ENCODE peak calls at places on chromosome 2, in eight cellular contexts. One of them, this sample, is unnamed.

GRCh38 chr2:219352448-219353023 is 20.0 kb upstream of the RESP18 start:
- DNase-seq in GM19239: peak
- DNase-seq in kidney glomerular epithelial cell: peak
- DNase-seq in NCI-H1092 treated with DMSO at 0.1 percent for 48 hours: peak
- DNase-seq in smooth muscle cell of the brain vasculature: peak
- DNase-seq in AG04449: no peak
- DNase-seq in endodermal cell: peak
- DNase-seq in hepatic stellate cell: peak
- DNase-seq in this sample: peak

GRCh38 chr2:48673581-48673980 is 55.9 kb downstream of the GTF2A1L start:
- DNase-seq in endodermal cell: no peak
- DNase-seq in NCI-H1092 treated with DMSO at 0.1 percent for 48 hours: no peak
- DNase-seq in hepatic stellate cell: no peak
- DNase-seq in smooth muscle cell of the brain vasculature: no peak
- DNase-seq in GM19239: no peak
- DNase-seq in AG04449: no peak
- DNase-seq in kidney glomerular epithelial cell: no peak
- DNase-seq in this sample: no peak

GRCh38 chr2:127857494-127857818 is 499 bp downstream of the POLR2D start:
- DNase-seq in smooth muscle cell of the brain vasculature: no peak
- DNase-seq in hepatic stellate cell: no peak
- DNase-seq in kidney glomerular epithelial cell: no peak
- DNase-seq in endodermal cell: peak
- DNase-seq in NCI-H1092 treated with DMSO at 0.1 percent for 48 hours: peak
- DNase-seq in GM19239: no peak
- DNase-seq in AG04449: no peak
- DNase-seq in this sample: no peak

GRCh38 chr2:95344208-95344570 is 47.0 kb downstream of the KCNIP3 start:
- DNase-seq in kidney glomerular epithelial cell: no peak
- DNase-seq in AG04449: no peak
- DNase-seq in GM19239: no peak
- DNase-seq in NCI-H1092 treated with DMSO at 0.1 percent for 48 hours: no peak
- DNase-seq in hepatic stellate cell: no peak
- DNase-seq in endodermal cell: peak
- DNase-seq in smooth muscle cell of the brain vasculature: no peak
- DNase-seq in this sample: no peak

GRCh38 chr2:197878792-197879191 is 74.4 kb downstream of the PLCL1 start:
- DNase-seq in smooth muscle cell of the brain vasculature: no peak
- DNase-seq in GM19239: no peak
- DNase-seq in hepatic stellate cell: no peak
- DNase-seq in NCI-H1092 treated with DMSO at 0.1 percent for 48 hours: no peak
- DNase-seq in AG04449: no peak
- DNase-seq in endodermal cell: peak
- DNase-seq in kidney glomerular epithelial cell: no peak
- DNase-seq in this sample: no peak

GRCh38 chr2:39099820-39100728 is 20.8 kb downstream of the SOS1 start:
- DNase-seq in hepatic stellate cell: no peak
- DNase-seq in kidney glomerular epithelial cell: no peak
- DNase-seq in NCI-H1092 treated with DMSO at 0.1 percent for 48 hours: no peak
- DNase-seq in AG04449: no peak
- DNase-seq in smooth muscle cell of the brain vasculature: no peak
- DNase-seq in endodermal cell: no peak
- DNase-seq in GM19239: no peak
- DNase-seq in this sample: no peak

GRCh38 chr2:221546505-221547225 is 25.4 kb downstream of the EPHA4 start:
- DNase-seq in endodermal cell: no peak
- DNase-seq in NCI-H1092 treated with DMSO at 0.1 percent for 48 hours: no peak
- DNase-seq in AG04449: no peak
- DNase-seq in kidney glomerular epithelial cell: no peak
- DNase-seq in hepatic stellate cell: no peak
- DNase-seq in smooth muscle cell of the brain vasculature: no peak
- DNase-seq in GM19239: no peak
- DNase-seq in this sample: no peak

GRCh38 chr2:143574069-143574468 is 444.9 kb downstream of the ARHGAP15 start:
- DNase-seq in smooth muscle cell of the brain vasculature: no peak
- DNase-seq in hepatic stellate cell: no peak
- DNase-seq in GM19239: no peak
- DNase-seq in kidney glomerular epithelial cell: no peak
- DNase-seq in endodermal cell: no peak
- DNase-seq in AG04449: no peak
- DNase-seq in NCI-H1092 treated with DMSO at 0.1 percent for 48 hours: no peak
- DNase-seq in this sample: no peak

GRCh38 chr2:46067501-46068292 is 229.5 kb upstream of the EPAS1 start:
- DNase-seq in endodermal cell: peak
- DNase-seq in smooth muscle cell of the brain vasculature: no peak
- DNase-seq in NCI-H1092 treated with DMSO at 0.1 percent for 48 hours: no peak
- DNase-seq in GM19239: no peak
- DNase-seq in hepatic stellate cell: peak
- DNase-seq in AG04449: peak
- DNase-seq in kidney glomerular epithelial cell: peak
- DNase-seq in this sample: no peak

GRCh38 chr2:96427917-96428316 is 77.2 kb downstream of the NEURL3 start:
- DNase-seq in kidney glomerular epithelial cell: peak
- DNase-seq in GM19239: no peak
- DNase-seq in NCI-H1092 treated with DMSO at 0.1 percent for 48 hours: no peak
- DNase-seq in hepatic stellate cell: no peak
- DNase-seq in smooth muscle cell of the brain vasculature: no peak
- DNase-seq in endodermal cell: peak
- DNase-seq in AG04449: peak
- DNase-seq in this sample: no peak

GRCh38 chr2:15582153-15582552 is 9.5 kb upstream of the DDX1 start:
- DNase-seq in endodermal cell: no peak
- DNase-seq in NCI-H1092 treated with DMSO at 0.1 percent for 48 hours: no peak
- DNase-seq in GM19239: no peak
- DNase-seq in AG04449: no peak
- DNase-seq in smooth muscle cell of the brain vasculature: no peak
- DNase-seq in kidney glomerular epithelial cell: no peak
- DNase-seq in hepatic stellate cell: no peak
- DNase-seq in this sample: no peak

GRCh38 chr2:224565452-224566035 is 19.6 kb downstream of the CUL3 start:
- DNase-seq in NCI-H1092 treated with DMSO at 0.1 percent for 48 hours: no peak
- DNase-seq in hepatic stellate cell: no peak
- DNase-seq in AG04449: no peak
- DNase-seq in smooth muscle cell of the brain vasculature: no peak
- DNase-seq in endodermal cell: no peak
- DNase-seq in GM19239: no peak
- DNase-seq in kidney glomerular epithelial cell: no peak
- DNase-seq in this sample: no peak

GRCh38 chr2:61463769-61464475 is 7.0 kb downstream of the USP34 start:
- DNase-seq in hepatic stellate cell: no peak
- DNase-seq in GM19239: no peak
- DNase-seq in kidney glomerular epithelial cell: no peak
- DNase-seq in endodermal cell: no peak
- DNase-seq in AG04449: no peak
- DNase-seq in smooth muscle cell of the brain vasculature: no peak
- DNase-seq in NCI-H1092 treated with DMSO at 0.1 percent for 48 hours: no peak
- DNase-seq in this sample: no peak

GRCh38 chr2:98928242-98928641 is 7.8 kb downstream of the CRACDL start:
- DNase-seq in GM19239: no peak
- DNase-seq in hepatic stellate cell: no peak
- DNase-seq in NCI-H1092 treated with DMSO at 0.1 percent for 48 hours: no peak
- DNase-seq in endodermal cell: no peak
- DNase-seq in smooth muscle cell of the brain vasculature: no peak
- DNase-seq in kidney glomerular epithelial cell: no peak
- DNase-seq in AG04449: no peak
- DNase-seq in this sample: no peak

GRCh38 chr2:49278141-49278540 is 123.8 kb upstream of the FSHR start:
- DNase-seq in endodermal cell: no peak
- DNase-seq in GM19239: no peak
- DNase-seq in smooth muscle cell of the brain vasculature: no peak
- DNase-seq in AG04449: no peak
- DNase-seq in kidney glomerular epithelial cell: no peak
- DNase-seq in NCI-H1092 treated with DMSO at 0.1 percent for 48 hours: no peak
- DNase-seq in hepatic stellate cell: no peak
- DNase-seq in this sample: no peak

GRCh38 chr2:45986509-45986908 is 310.7 kb upstream of the EPAS1 start:
- DNase-seq in NCI-H1092 treated with DMSO at 0.1 percent for 48 hours: no peak
- DNase-seq in AG04449: no peak
- DNase-seq in endodermal cell: peak
- DNase-seq in GM19239: no peak
- DNase-seq in kidney glomerular epithelial cell: no peak
- DNase-seq in smooth muscle cell of the brain vasculature: no peak
- DNase-seq in hepatic stellate cell: no peak
- DNase-seq in this sample: no peak

GRCh38 chr2:39469807-39470206 is 32.7 kb upstream of the MAP4K3 start:
- DNase-seq in NCI-H1092 treated with DMSO at 0.1 percent for 48 hours: no peak
- DNase-seq in endodermal cell: peak
- DNase-seq in smooth muscle cell of the brain vasculature: no peak
- DNase-seq in hepatic stellate cell: peak
- DNase-seq in AG04449: no peak
- DNase-seq in GM19239: peak
- DNase-seq in kidney glomerular epithelial cell: peak
- DNase-seq in this sample: no peak

GRCh38 chr2:22002066-22002465 is 878.3 kb downstream of the TDRD15 start:
- DNase-seq in NCI-H1092 treated with DMSO at 0.1 percent for 48 hours: no peak
- DNase-seq in kidney glomerular epithelial cell: no peak
- DNase-seq in hepatic stellate cell: no peak
- DNase-seq in AG04449: no peak
- DNase-seq in endodermal cell: no peak
- DNase-seq in GM19239: no peak
- DNase-seq in smooth muscle cell of the brain vasculature: no peak
- DNase-seq in this sample: no peak

GRCh38 chr2:204274487-204274886 is 270.8 kb upstream of the PARD3B start:
- DNase-seq in NCI-H1092 treated with DMSO at 0.1 percent for 48 hours: no peak
- DNase-seq in kidney glomerular epithelial cell: no peak
- DNase-seq in endodermal cell: no peak
- DNase-seq in AG04449: no peak
- DNase-seq in smooth muscle cell of the brain vasculature: no peak
- DNase-seq in hepatic stellate cell: no peak
- DNase-seq in GM19239: no peak
- DNase-seq in this sample: peak

GRCh38 chr2:71713581-71714580 is 260.5 kb downstream of the DYSF start:
- DNase-seq in hepatic stellate cell: peak
- DNase-seq in AG04449: no peak
- DNase-seq in GM19239: no peak
- DNase-seq in endodermal cell: no peak
- DNase-seq in smooth muscle cell of the brain vasculature: no peak
- DNase-seq in kidney glomerular epithelial cell: no peak
- DNase-seq in NCI-H1092 treated with DMSO at 0.1 percent for 48 hours: no peak
- DNase-seq in this sample: no peak